ENCODE peak calls at places on chromosome X, in five cellular contexts. J is HT1080; T is left lung; L is stimulated activated CD8-positive, alpha-beta memory T cell treated with anti-CD3 and anti-CD28 coated beads, Interleukin-2, amount 100 ng/mL, for 48 hours; H is A549. U is an unnamed sample.

GRCh38 chrX:151155234-151155633 is 21.1 kb upstream of the GPR50 start:
- DNase-seq in L (no peak), T (no peak), H (no peak), J (no peak), U (no peak)

GRCh38 chrX:74259879-74260491 is 44.0 kb upstream of the ZCCHC13 start:
- DNase-seq in J (no peak), H (no peak), L (no peak), T (no peak), U (no peak)

GRCh38 chrX:10048076-10048475 is 80.9 kb downstream of the CLDN34 start:
- DNase-seq in J (no peak), H (no peak), T (no peak), L (no peak), U (no peak)

GRCh38 chrX:17323397-17323796 is 51.6 kb upstream of the NHS start:
- DNase-seq in T (no peak), H (no peak), L (no peak), J (no peak), U (no peak)

GRCh38 chrX:51163730-51164129 is 168.9 kb upstream of the NUDT10 start:
- DNase-seq in L (no peak), T (no peak), H (no peak), J (no peak), U (no peak)

GRCh38 chrX:79482686-79483085 is 115.6 kb upstream of the ITM2A start:
- DNase-seq in L (no peak), J (no peak), H (no peak), T (no peak), U (no peak)

GRCh38 chrX:78322863-78323262 is 4.5 kb downstream of the CYSLTR1 start:
- DNase-seq in L (no peak), J (no peak), T (no peak), H (no peak), U (no peak)

GRCh38 chrX:83845397-83845796 is 15.5 kb upstream of the CYLC1 start:
- DNase-seq in H (peak; percentile 2), T (no peak), J (peak; percentile 0), L (no peak), U (no peak)

GRCh38 chrX:97215166-97215565 is 331.5 kb downstream of the RPA4 start:
- DNase-seq in H (no peak), J (no peak), T (no peak), L (no peak), U (no peak)

GRCh38 chrX:140712413-140713173 is 3.0 kb downstream of the LINC00632 start:
- DNase-seq in L (peak; percentile 1), H (peak; percentile 1), T (peak; percentile 52), J (peak; percentile 62), U (peak; percentile 76)

GRCh38 chrX:30875957-30876356 is 13.1 kb downstream of the TAB3 start:
- DNase-seq in T (no peak), J (peak; percentile 64), L (no peak), H (no peak), U (no peak)

GRCh38 chrX:2692221-2693122 is 1.4 kb downstream of the CD99 start:
- DNase-seq in T (peak; percentile 43), L (no peak), J (peak; percentile 39), H (no peak), U (peak; percentile 86)

GRCh38 chrX:139086243-139086642 is 374.7 kb upstream of the FGF13 start:
- DNase-seq in H (no peak), J (no peak), T (no peak), L (no peak), U (no peak)

GRCh38 chrX:132651411-132652086 is 162.7 kb upstream of the MBNL3 start:
- DNase-seq in H (no peak), T (no peak), J (peak; percentile 7), L (no peak), U (no peak)

GRCh38 chrX:13888284-13888683 is 71.4 kb upstream of the GPM6B start:
- DNase-seq in J (no peak), L (no peak), H (no peak), T (no peak), U (no peak)

GRCh38 chrX:30065226-30065625 is 150.1 kb upstream of the MAGEB2 start:
- DNase-seq in H (no peak), T (no peak), L (no peak), J (no peak), U (no peak)

GRCh38 chrX:53682885-53683555 is 3.5 kb downstream of the HUWE1 start:
- DNase-seq in H (peak; percentile 46), T (no peak), J (peak; percentile 51), L (peak; percentile 11), U (peak; percentile 67)

GRCh38 chrX:119638725-119639471 is 32.7 kb upstream of the NKRF start:
- DNase-seq in T (no peak), L (no peak), H (no peak), J (no peak), U (no peak)

GRCh38 chrX:131675596-131676194 is 131.8 kb downstream of the OR13H1 start:
- DNase-seq in J (peak; percentile 31), T (no peak), L (no peak), H (peak; percentile 47), U (no peak)

GRCh38 chrX:104641176-104641575 is 75.2 kb downstream of the IL1RAPL2 start:
- DNase-seq in L (no peak), H (no peak), T (no peak), J (no peak), U (no peak)

GRCh38 chrX:24371391-24371972 is 11.0 kb downstream of the SUPT20HL1 start:
- DNase-seq in J (peak; percentile 26), H (peak; percentile 37), L (peak; percentile 40), T (peak; percentile 41), U (no peak)

GRCh38 chrX:45712067-45712466 is 511.4 kb upstream of the DIPK2B start:
- DNase-seq in H (no peak), L (no peak), J (no peak), T (no peak), U (no peak)

GRCh38 chrX:118049713-118050112 is 66.9 kb downstream of the KLHL13 start:
- DNase-seq in T (no peak), L (no peak), J (peak; percentile 2), H (no peak), U (no peak)

GRCh38 chrX:5080812-5081211 is 1147.9 kb downstream of the NLGN4X start:
- DNase-seq in T (no peak), J (peak; percentile 26), L (no peak), H (no peak), U (no peak)

GRCh38 chrX:40158036-40158706 is 60.4 kb upstream of the BCOR start:
- DNase-seq in T (no peak), J (no peak), H (peak; percentile 70), L (no peak), U (no peak)

GRCh38 chrX:139126493-139126892 is 404.0 kb upstream of the F9 start:
- DNase-seq in J (peak; percentile 28), L (no peak), T (no peak), H (no peak), U (no peak)

GRCh38 chrX:114797494-114797893 is 213.6 kb downstream of the HTR2C start:
- DNase-seq in L (no peak), H (no peak), T (no peak), J (no peak), U (no peak)

GRCh38 chrX:9234315-9234714 is 200.4 kb upstream of the FAM9B start:
- DNase-seq in J (no peak), H (no peak), T (no peak), L (no peak), U (no peak)

GRCh38 chrX:71941771-71942170 is 31.1 kb downstream of the NHSL2 start:
- DNase-seq in J (peak; percentile 77), H (no peak), T (no peak), L (no peak), U (no peak)

GRCh38 chrX:150569155-150569477 is 695 bp downstream of the MTM1 start:
- DNase-seq in T (no peak), J (peak; percentile 4), L (no peak), H (no peak), U (no peak)

GRCh38 chrX:8647176-8647575 is 84.8 kb downstream of the ANOS1 start:
- DNase-seq in T (no peak), H (no peak), J (no peak), L (no peak), U (no peak)

GRCh38 chrX:27445438-27445837 is 17.7 kb downstream of the PPP4R3C start:
- DNase-seq in T (no peak), H (no peak), J (no peak), L (no peak), U (no peak)

GRCh38 chrX:776529-777230 is 146.1 kb downstream of the SHOX start:
- DNase-seq in L (no peak), H (no peak), T (no peak), J (no peak), U (no peak)

GRCh38 chrX:136125106-136125505 is 22.2 kb upstream of the FHL1 start:
- DNase-seq in J (no peak), L (no peak), T (no peak), H (no peak), U (no peak)

GRCh38 chrX:6965729-6966128 is 181.8 kb upstream of the STS start:
- DNase-seq in H (no peak), J (no peak), L (no peak), T (no peak), U (no peak)

GRCh38 chrX:29435396-29435795 is 780.0 kb upstream of the MAGEB2 start:
- DNase-seq in J (no peak), H (no peak), L (no peak), T (no peak), U (no peak)

GRCh38 chrX:122625821-122626220 is 558.3 kb upstream of the GRIA3 start:
- DNase-seq in H (no peak), J (no peak), T (no peak), L (no peak), U (no peak)

GRCh38 chrX:2614911-2615310 is 76.2 kb upstream of the CD99 start:
- DNase-seq in H (no peak), L (no peak), T (no peak), J (peak; percentile 51), U (no peak)

GRCh38 chrX:154016366-154017076 is 3.2 kb downstream of the IRAK1 start:
- DNase-seq in H (no peak), L (no peak), T (no peak), J (no peak), U (no peak)